ENCODE peak calls at places on chromosomes 3 and 15, in six cellular contexts. B is fibroblast of lung, F is caudate nucleus, Q is mucosa of gallbladder, L is coronary artery, G is activated gamma-delta T cell treated with Interleukin-2 at 50 U/mL for 16 hours. U is an unnamed sample.

GRCh38 chr3:172626241-172626640 is 84.6 kb downstream of the NCEH1 start:
- DNase-seq in B (peak), F (no peak), Q (no peak), L (no peak), G (no peak), U (peak)

GRCh38 chr3:130841357-130841756 is 52.5 kb upstream of the ATP2C1 start:
- DNase-seq in B (no peak), F (no peak), Q (no peak), L (no peak), G (no peak), U (no peak)

GRCh38 chr3:8205876-8206275 is 295.7 kb upstream of the LMCD1 start:
- DNase-seq in B (no peak), F (no peak), Q (no peak), L (no peak), G (no peak), U (no peak)

GRCh38 chr3:73580343-73580742 is 44.4 kb downstream of the PDZRN3 start:
- DNase-seq in B (peak), F (no peak), Q (peak), L (no peak), G (no peak), U (no peak)

GRCh38 chr3:194465920-194466570 is 20.8 kb downstream of the ATP13A3 start:
- DNase-seq in B (no peak), F (no peak), Q (no peak), L (no peak), G (no peak), U (no peak)

GRCh38 chr3:197490098-197490497 is 65.7 kb downstream of the BDH1 start:
- DNase-seq in B (peak), F (no peak), Q (no peak), L (no peak), G (no peak), U (peak)

GRCh38 chr15:101490922-101491738 is 1.6 kb upstream of the PCSK6 start:
- DNase-seq in B (no peak), F (no peak), Q (no peak), L (peak), G (no peak), U (no peak)

GRCh38 chr15:64456634-64457108 is 3.7 kb upstream of the ZNF609 start:
- DNase-seq in B (peak), F (no peak), Q (no peak), L (no peak), G (no peak), U (no peak)

GRCh38 chr3:52067046-52067445 is 10.7 kb upstream of the DUSP7 start:
- DNase-seq in B (no peak), F (no peak), Q (no peak), L (no peak), G (no peak), U (no peak)

GRCh38 chr3:37974928-37975223 is 15.7 kb upstream of the VILL start:
- DNase-seq in B (no peak), F (no peak), Q (no peak), L (no peak), G (no peak), U (no peak)

GRCh38 chr3:23312866-23313265 is 109.7 kb downstream of the UBE2E2 start:
- DNase-seq in B (peak), F (no peak), Q (no peak), L (no peak), G (no peak), U (no peak)

GRCh38 chr3:123773681-123774431 is 110.3 kb downstream of the MYLK start:
- DNase-seq in B (peak), F (peak), Q (no peak), L (no peak), G (no peak), U (no peak)

GRCh38 chr15:64982472-64982871 is 7.2 kb downstream of the SPG21 start:
- DNase-seq in B (peak), F (no peak), Q (no peak), L (no peak), G (no peak), U (no peak)

GRCh38 chr3:146156060-146156459 is 4.9 kb downstream of the PLOD2 start:
- DNase-seq in B (no peak), F (no peak), Q (no peak), L (no peak), G (no peak), U (no peak)

GRCh38 chr3:170049146-170050000 is 11.6 kb downstream of the GPR160 start:
- DNase-seq in B (peak), F (no peak), Q (peak), L (no peak), G (no peak), U (peak)

GRCh38 chr3:85161544-85161943 is 202.8 kb downstream of the CADM2 start:
- DNase-seq in B (no peak), F (no peak), Q (peak), L (no peak), G (no peak), U (peak)

GRCh38 chr3:60935709-60936108 is 315.5 kb downstream of the FHIT start:
- DNase-seq in B (peak), F (no peak), Q (no peak), L (no peak), G (no peak), U (no peak)

GRCh38 chr3:89332311-89333159 is 225.1 kb downstream of the EPHA3 start:
- DNase-seq in B (peak), F (no peak), Q (no peak), L (no peak), G (no peak), U (no peak)

GRCh38 chr3:103991461-103992115 is 1375.1 kb upstream of the ALCAM start:
- DNase-seq in B (peak), F (no peak), Q (no peak), L (no peak), G (no peak), U (no peak)

GRCh38 chr3:13325892-13326443 is 94.2 kb downstream of the NUP210 start:
- DNase-seq in B (no peak), F (no peak), Q (no peak), L (no peak), G (no peak), U (no peak)